ENCODE peak calls at places on chromosomes 11 and 22, in nine cellular contexts. One of them, this sample, is unnamed.

GRCh38 chr11:601573-602245 is 14.0 kb downstream of the IRF7 start:
- DNase-seq in CD4-positive, alpha-beta memory T cell: no peak
- DNase-seq in heart left ventricle: no peak
- DNase-seq in K562: no peak
- DNase-seq in HL-60: no peak
- DNase-seq in right atrium auricular region: no peak
- DNase-seq in GM23338: no peak
- DNase-seq in spleen: no peak
- DNase-seq in AG04450: no peak
- DNase-seq in this sample: no peak

GRCh38 chr11:48022445-48022844 is 42.1 kb downstream of the PTPRJ start:
- DNase-seq in CD4-positive, alpha-beta memory T cell: no peak
- DNase-seq in heart left ventricle: no peak
- DNase-seq in K562: no peak
- DNase-seq in HL-60: no peak
- DNase-seq in right atrium auricular region: no peak
- DNase-seq in GM23338: no peak
- DNase-seq in spleen: no peak
- DNase-seq in AG04450: no peak
- DNase-seq in this sample: no peak

GRCh38 chr22:47167056-47167455 is 404.6 kb downstream of the TBC1D22A start:
- DNase-seq in CD4-positive, alpha-beta memory T cell: no peak
- DNase-seq in heart left ventricle: peak; percentile 3
- DNase-seq in K562: no peak
- DNase-seq in HL-60: no peak
- DNase-seq in right atrium auricular region: no peak
- DNase-seq in GM23338: no peak
- DNase-seq in spleen: peak; percentile 40
- DNase-seq in AG04450: no peak
- DNase-seq in this sample: no peak

GRCh38 chr11:128342511-128343133 is 244.7 kb downstream of the ETS1 start:
- DNase-seq in CD4-positive, alpha-beta memory T cell: peak; percentile 61
- DNase-seq in heart left ventricle: peak; percentile 64
- DNase-seq in K562: no peak
- DNase-seq in HL-60: no peak
- DNase-seq in right atrium auricular region: peak; percentile 66
- DNase-seq in GM23338: no peak
- DNase-seq in spleen: peak; percentile 85
- DNase-seq in AG04450: no peak
- DNase-seq in this sample: peak; percentile 38

GRCh38 chr11:126352934-126353801 is 2.3 kb upstream of the ST3GAL4 start:
- DNase-seq in CD4-positive, alpha-beta memory T cell: no peak
- DNase-seq in heart left ventricle: no peak
- DNase-seq in K562: peak; percentile 90
- DNase-seq in HL-60: peak; percentile 83
- DNase-seq in right atrium auricular region: no peak
- DNase-seq in GM23338: peak; percentile 57
- DNase-seq in spleen: peak; percentile 20
- DNase-seq in AG04450: no peak
- DNase-seq in this sample: no peak

GRCh38 chr11:126083829-126084607 is 21.4 kb upstream of the CDON start:
- DNase-seq in CD4-positive, alpha-beta memory T cell: peak; percentile 55
- DNase-seq in heart left ventricle: no peak
- DNase-seq in K562: no peak
- DNase-seq in HL-60: no peak
- DNase-seq in right atrium auricular region: no peak
- DNase-seq in GM23338: no peak
- DNase-seq in spleen: no peak
- DNase-seq in AG04450: no peak
- DNase-seq in this sample: no peak

GRCh38 chr11:115284766-115285165 is 219.4 kb downstream of the CADM1 start:
- DNase-seq in CD4-positive, alpha-beta memory T cell: no peak
- DNase-seq in heart left ventricle: no peak
- DNase-seq in K562: no peak
- DNase-seq in HL-60: no peak
- DNase-seq in right atrium auricular region: no peak
- DNase-seq in GM23338: no peak
- DNase-seq in spleen: no peak
- DNase-seq in AG04450: no peak
- DNase-seq in this sample: no peak

GRCh38 chr11:100830295-100830694 is 143.2 kb downstream of the ARHGAP42 start:
- DNase-seq in CD4-positive, alpha-beta memory T cell: no peak
- DNase-seq in heart left ventricle: no peak
- DNase-seq in K562: no peak
- DNase-seq in HL-60: no peak
- DNase-seq in right atrium auricular region: no peak
- DNase-seq in GM23338: no peak
- DNase-seq in spleen: no peak
- DNase-seq in AG04450: no peak
- DNase-seq in this sample: no peak

GRCh38 chr22:38203090-38203810 is 1.5 kb downstream of the MAFF start:
- DNase-seq in CD4-positive, alpha-beta memory T cell: peak; percentile 41
- DNase-seq in heart left ventricle: peak; percentile 54
- DNase-seq in K562: peak; percentile 49
- DNase-seq in HL-60: no peak
- DNase-seq in right atrium auricular region: no peak
- DNase-seq in GM23338: peak; percentile 68
- DNase-seq in spleen: peak; percentile 89
- DNase-seq in AG04450: no peak
- DNase-seq in this sample: peak; percentile 83

GRCh38 chr11:6203327-6203726 is 2.0 kb upstream of the C11orf42 start:
- DNase-seq in CD4-positive, alpha-beta memory T cell: peak; percentile 22
- DNase-seq in heart left ventricle: no peak
- DNase-seq in K562: no peak
- DNase-seq in HL-60: no peak
- DNase-seq in right atrium auricular region: no peak
- DNase-seq in GM23338: no peak
- DNase-seq in spleen: no peak
- DNase-seq in AG04450: no peak
- DNase-seq in this sample: no peak

GRCh38 chr11:13868710-13869403 is 93.7 kb upstream of the SPON1 start:
- DNase-seq in CD4-positive, alpha-beta memory T cell: peak; percentile 84
- DNase-seq in heart left ventricle: no peak
- DNase-seq in K562: no peak
- DNase-seq in HL-60: no peak
- DNase-seq in right atrium auricular region: no peak
- DNase-seq in GM23338: no peak
- DNase-seq in spleen: no peak
- DNase-seq in AG04450: no peak
- DNase-seq in this sample: no peak

GRCh38 chr11:75422248-75423231 is 10.5 kb downstream of the KLHL35 start:
- DNase-seq in CD4-positive, alpha-beta memory T cell: no peak
- DNase-seq in heart left ventricle: no peak
- DNase-seq in K562: peak; percentile 75
- DNase-seq in HL-60: no peak
- DNase-seq in right atrium auricular region: no peak
- DNase-seq in GM23338: no peak
- DNase-seq in spleen: peak; percentile 62
- DNase-seq in AG04450: no peak
- DNase-seq in this sample: peak; percentile 36

GRCh38 chr11:88799749-88800500 is 265.9 kb downstream of the GRM5 start:
- DNase-seq in CD4-positive, alpha-beta memory T cell: no peak
- DNase-seq in heart left ventricle: no peak
- DNase-seq in K562: no peak
- DNase-seq in HL-60: no peak
- DNase-seq in right atrium auricular region: no peak
- DNase-seq in GM23338: no peak
- DNase-seq in spleen: no peak
- DNase-seq in AG04450: no peak
- DNase-seq in this sample: no peak

GRCh38 chr11:109326781-109327180 is 95.2 kb upstream of the C11orf87 start:
- DNase-seq in CD4-positive, alpha-beta memory T cell: no peak
- DNase-seq in heart left ventricle: no peak
- DNase-seq in K562: no peak
- DNase-seq in HL-60: no peak
- DNase-seq in right atrium auricular region: no peak
- DNase-seq in GM23338: no peak
- DNase-seq in spleen: no peak
- DNase-seq in AG04450: no peak
- DNase-seq in this sample: no peak

GRCh38 chr11:96259053-96259837 is 83.8 kb downstream of the MAML2 start:
- DNase-seq in CD4-positive, alpha-beta memory T cell: no peak
- DNase-seq in heart left ventricle: no peak
- DNase-seq in K562: no peak
- DNase-seq in HL-60: no peak
- DNase-seq in right atrium auricular region: no peak
- DNase-seq in GM23338: no peak
- DNase-seq in spleen: no peak
- DNase-seq in AG04450: no peak
- DNase-seq in this sample: peak; percentile 40

GRCh38 chr11:96256604-96257003 is 86.4 kb downstream of the MAML2 start:
- DNase-seq in CD4-positive, alpha-beta memory T cell: no peak
- DNase-seq in heart left ventricle: no peak
- DNase-seq in K562: no peak
- DNase-seq in HL-60: no peak
- DNase-seq in right atrium auricular region: no peak
- DNase-seq in GM23338: no peak
- DNase-seq in spleen: no peak
- DNase-seq in AG04450: no peak
- DNase-seq in this sample: no peak

GRCh38 chr11:96257036-96257435 is 86.0 kb downstream of the MAML2 start:
- DNase-seq in CD4-positive, alpha-beta memory T cell: no peak
- DNase-seq in heart left ventricle: no peak
- DNase-seq in K562: no peak
- DNase-seq in HL-60: no peak
- DNase-seq in right atrium auricular region: no peak
- DNase-seq in GM23338: no peak
- DNase-seq in spleen: no peak
- DNase-seq in AG04450: no peak
- DNase-seq in this sample: no peak

GRCh38 chr11:96260067-96260511 is 82.9 kb downstream of the MAML2 start:
- DNase-seq in CD4-positive, alpha-beta memory T cell: no peak
- DNase-seq in heart left ventricle: no peak
- DNase-seq in K562: peak; percentile 72
- DNase-seq in HL-60: no peak
- DNase-seq in right atrium auricular region: no peak
- DNase-seq in GM23338: no peak
- DNase-seq in spleen: no peak
- DNase-seq in AG04450: no peak
- DNase-seq in this sample: peak; percentile 24

GRCh38 chr11:96257972-96258951 is 84.7 kb downstream of the MAML2 start:
- DNase-seq in CD4-positive, alpha-beta memory T cell: peak; percentile 69
- DNase-seq in heart left ventricle: no peak
- DNase-seq in K562: no peak
- DNase-seq in HL-60: no peak
- DNase-seq in right atrium auricular region: no peak
- DNase-seq in GM23338: no peak
- DNase-seq in spleen: no peak
- DNase-seq in AG04450: no peak
- DNase-seq in this sample: no peak
- H3K27ac ChIP-seq in CD4-positive, alpha-beta memory T cell: peak overlapping the region; percentile 74
- H3K27ac ChIP-seq in heart left ventricle: peak overlapping the region; percentile 51
- H3K27ac ChIP-seq in K562: peak overlapping the region; percentile 69
- H3K27ac ChIP-seq in HL-60: no peak overlapping the region
- H3K27ac ChIP-seq in right atrium auricular region: peak overlapping the region; percentile 31
- H3K27ac ChIP-seq in GM23338: no peak overlapping the region
- H3K27ac ChIP-seq in spleen: peak overlapping the region; percentile 80
- H3K27ac ChIP-seq in AG04450: peak overlapping the region; percentile 40
- H3K27ac ChIP-seq in this sample: peak overlapping the region; percentile 67

GRCh38 chr11:20109731-20110445 is 50.4 kb downstream of the DBX1 start:
- DNase-seq in CD4-positive, alpha-beta memory T cell: no peak
- DNase-seq in heart left ventricle: no peak
- DNase-seq in K562: no peak
- DNase-seq in HL-60: no peak
- DNase-seq in right atrium auricular region: no peak
- DNase-seq in GM23338: no peak
- DNase-seq in spleen: no peak
- DNase-seq in AG04450: no peak
- DNase-seq in this sample: no peak
- H3K27ac ChIP-seq in CD4-positive, alpha-beta memory T cell: no peak overlapping the region
- H3K27ac ChIP-seq in heart left ventricle: peak overlapping the region; percentile 87
- H3K27ac ChIP-seq in K562: no peak overlapping the region
- H3K27ac ChIP-seq in HL-60: no peak overlapping the region
- H3K27ac ChIP-seq in right atrium auricular region: no peak overlapping the region
- H3K27ac ChIP-seq in GM23338: no peak overlapping the region
- H3K27ac ChIP-seq in spleen: no peak overlapping the region
- H3K27ac ChIP-seq in AG04450: peak overlapping the region; percentile 31
- H3K27ac ChIP-seq in this sample: no peak overlapping the region

DNA sequence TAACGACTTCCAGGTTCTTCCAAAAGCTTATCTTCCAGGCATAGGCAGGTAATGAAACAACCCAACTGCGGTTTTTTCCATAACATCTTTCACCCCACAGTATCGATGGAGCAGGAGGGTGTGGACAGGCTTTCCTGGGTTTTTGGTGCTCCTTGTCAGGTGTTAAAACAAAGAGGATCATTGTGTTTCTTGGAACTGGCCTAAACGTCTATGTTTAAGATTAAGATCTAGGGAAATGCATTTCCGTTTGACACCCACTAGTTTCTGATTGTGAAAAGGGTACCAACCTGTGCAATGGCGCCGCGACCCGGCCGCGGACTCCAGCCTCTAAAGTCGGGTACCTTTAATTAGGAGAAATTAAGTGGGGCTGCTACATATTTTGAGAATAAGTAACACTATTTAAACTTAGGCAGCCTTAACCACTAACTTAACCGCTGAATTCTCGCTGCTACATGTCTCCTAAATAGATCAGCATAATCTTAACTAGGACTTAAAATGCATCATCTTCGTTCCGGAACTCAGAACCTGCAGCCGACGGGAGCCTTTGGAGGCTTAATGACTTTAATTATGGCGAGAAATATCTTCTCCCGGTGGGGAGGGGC is 31.5 kb downstream of the C22orf31 start:
- DNase-seq in CD4-positive, alpha-beta memory T cell: no peak
- DNase-seq in heart left ventricle: no peak
- DNase-seq in K562: peak; percentile 15
- DNase-seq in HL-60: no peak
- DNase-seq in right atrium auricular region: no peak
- DNase-seq in GM23338: peak; percentile 29
- DNase-seq in spleen: no peak
- DNase-seq in AG04450: no peak
- DNase-seq in this sample: peak; percentile 52
- H3K27ac ChIP-seq in CD4-positive, alpha-beta memory T cell: no peak overlapping the region
- H3K27ac ChIP-seq in heart left ventricle: peak overlapping the region; percentile 82
- H3K27ac ChIP-seq in K562: peak overlapping the region; percentile 89
- H3K27ac ChIP-seq in HL-60: no peak overlapping the region
- H3K27ac ChIP-seq in right atrium auricular region: peak overlapping the region; percentile 83
- H3K27ac ChIP-seq in GM23338: peak overlapping the region; percentile 70
- H3K27ac ChIP-seq in spleen: peak overlapping the region; percentile 80
- H3K27ac ChIP-seq in AG04450: peak overlapping the region; percentile 98
- H3K27ac ChIP-seq in this sample: peak overlapping the region; percentile 35

DNA sequence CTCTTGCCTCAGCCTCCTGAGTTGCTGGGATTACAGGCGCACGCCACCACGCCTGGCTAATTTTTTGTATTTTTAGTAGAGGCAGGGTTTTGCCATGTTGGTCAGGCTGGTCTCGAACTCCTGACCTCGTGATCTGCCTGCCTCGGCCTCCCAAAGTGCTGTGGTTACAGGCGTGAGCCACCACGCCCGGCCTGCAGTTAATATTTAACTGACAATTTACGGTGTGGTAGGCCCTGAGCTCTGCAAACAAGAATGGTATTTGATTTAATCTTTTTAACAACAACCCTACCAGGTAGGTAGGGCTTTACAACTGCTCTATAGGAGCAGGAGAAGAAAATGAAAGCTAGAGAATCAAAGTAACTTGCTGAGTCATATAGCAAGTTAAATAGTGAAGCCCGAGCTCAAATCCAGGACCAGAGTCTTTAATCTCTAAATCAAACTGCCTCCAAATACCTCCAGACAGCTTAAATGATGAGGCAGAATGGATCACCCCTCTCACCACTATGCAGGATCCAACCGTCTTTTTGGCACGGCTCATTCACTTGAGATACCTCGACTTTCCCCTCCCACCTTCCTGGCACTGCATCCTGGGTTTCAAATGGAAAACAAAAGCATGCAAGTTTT is 9.4 kb downstream of the UEVLD start:
- DNase-seq in CD4-positive, alpha-beta memory T cell: peak; percentile 22
- DNase-seq in heart left ventricle: no peak
- DNase-seq in K562: peak; percentile 34
- DNase-seq in HL-60: no peak
- DNase-seq in right atrium auricular region: no peak
- DNase-seq in GM23338: peak; percentile 38
- DNase-seq in spleen: no peak
- DNase-seq in AG04450: no peak
- DNase-seq in this sample: peak; percentile 82
- H3K27ac ChIP-seq in CD4-positive, alpha-beta memory T cell: no peak overlapping the region
- H3K27ac ChIP-seq in heart left ventricle: no peak overlapping the region
- H3K27ac ChIP-seq in K562: peak overlapping the region; percentile 37
- H3K27ac ChIP-seq in HL-60: no peak overlapping the region
- H3K27ac ChIP-seq in right atrium auricular region: no peak overlapping the region
- H3K27ac ChIP-seq in GM23338: no peak overlapping the region
- H3K27ac ChIP-seq in spleen: no peak overlapping the region
- H3K27ac ChIP-seq in AG04450: no peak overlapping the region
- H3K27ac ChIP-seq in this sample: peak overlapping the region; percentile 32

This sample was measured in colonic mucosa.